ENCODE peak calls at places on chromosomes 11 and 22, in seven cellular contexts. A is A549, N is tibial nerve, Q is ovary, Z is transverse colon, K is sigmoid colon, O is GM12878. E is an unnamed sample.

GRCh38 chr22:48407256-48407955 is 1420.3 kb downstream of the BRD1 start:
- DNase-seq in A (no peak), Z (no peak), N (no peak), O (no peak), Q (no peak), K (no peak), E (peak)

GRCh38 chr11:16827139-16827538 is 88.7 kb downstream of the C11orf58 start:
- DNase-seq in Z (no peak), A (no peak), N (no peak), K (no peak), O (no peak), Q (no peak), E (no peak)

GRCh38 chr11:22927793-22928192 is 67.5 kb upstream of the CCDC179 start:
- DNase-seq in O (no peak), A (no peak), N (no peak), Q (no peak), Z (no peak), K (no peak), E (no peak)

GRCh38 chr11:10373340-10373739 is 68.5 kb downstream of the ADM start:
- DNase-seq in Z (no peak), O (no peak), A (no peak), K (no peak), Q (no peak), N (no peak), E (peak)

GRCh38 chr11:124938206-124938765 is 2.4 kb upstream of the HEPACAM start:
- DNase-seq in Z (no peak), Q (no peak), A (no peak), N (no peak), O (no peak), K (no peak), E (no peak)

GRCh38 chr11:24738972-24739371 is 242.1 kb downstream of the LUZP2 start:
- DNase-seq in N (no peak), Z (no peak), A (no peak), O (no peak), K (no peak), Q (no peak), E (no peak)

GRCh38 chr22:33747029-33747428 is 173.2 kb downstream of the LARGE1 start:
- DNase-seq in Z (no peak), K (no peak), N (no peak), A (no peak), Q (no peak), O (no peak), E (no peak)

GRCh38 chr11:59336176-59336575 is 22.5 kb upstream of the OR5AN1 start:
- DNase-seq in Q (no peak), K (no peak), Z (no peak), A (no peak), O (no peak), N (no peak), E (no peak)

GRCh38 chr11:69892237-69892985 is 73.2 kb upstream of the FGF3 start:
- DNase-seq in Z (no peak), O (no peak), K (no peak), N (no peak), Q (no peak), A (peak), E (no peak)

GRCh38 chr22:44023404-44024287 is 456 bp upstream of the PARVB start:
- DNase-seq in Q (peak), O (no peak), A (peak), K (no peak), N (no peak), Z (peak), E (no peak)

GRCh38 chr11:57167125-57167839 is 14.5 kb upstream of the LRRC55 start:
- DNase-seq in Q (no peak), O (no peak), K (no peak), Z (no peak), A (no peak), N (no peak), E (no peak)

GRCh38 chr22:41825376-41825775 is 7.5 kb upstream of the SREBF2 start:
- DNase-seq in O (no peak), N (no peak), A (no peak), K (no peak), Z (no peak), Q (no peak), E (no peak)

GRCh38 chr11:78420796-78421209 is 3.2 kb upstream of the GAB2 start:
- DNase-seq in K (peak), A (no peak), Q (peak), N (peak), O (no peak), Z (peak), E (no peak)

GRCh38 chr11:127902405-127902804 is 685.0 kb downstream of the ETS1 start:
- DNase-seq in A (no peak), Z (no peak), Q (no peak), K (no peak), O (no peak), N (no peak), E (no peak)

GRCh38 chr11:92964471-92964870 is 5.0 kb upstream of the MTNR1B start:
- DNase-seq in K (no peak), N (no peak), Q (no peak), O (no peak), Z (peak), A (no peak), E (no peak)

GRCh38 chr11:45765836-45766235 is 39.1 kb upstream of the SLC35C1 start:
- DNase-seq in N (no peak), Q (no peak), K (no peak), A (no peak), O (no peak), Z (no peak), E (no peak)

GRCh38 chr11:105589346-105589745 is 20.5 kb upstream of the GRIA4 start:
- DNase-seq in Q (no peak), K (no peak), A (no peak), Z (no peak), N (no peak), O (no peak), E (no peak)

GRCh38 chr11:7261578-7261977 is 9.9 kb downstream of the SYT9 start:
- DNase-seq in N (no peak), Q (no peak), Z (no peak), K (no peak), O (no peak), A (no peak), E (no peak)

GRCh38 chr11:45885921-45886721 is 670 bp downstream of the MAPK8IP1 start:
- DNase-seq in Q (no peak), K (no peak), O (no peak), N (no peak), A (no peak), Z (no peak), E (no peak)

GRCh38 chr22:46815132-46815531 is 52.7 kb downstream of the TBC1D22A start:
- DNase-seq in Z (peak), Q (no peak), A (no peak), O (no peak), N (no peak), K (no peak), E (no peak)

GRCh38 chr22:38843201-38843715 is 570 bp downstream of the NPTXR start:
- DNase-seq in Q (peak), O (no peak), K (peak), A (peak), Z (peak), N (no peak), E (no peak)

GRCh38 chr11:86565787-86566186 is 106.6 kb downstream of the ME3 start:
- DNase-seq in Z (no peak), Q (no peak), N (no peak), A (no peak), O (no peak), K (no peak), E (peak)

GRCh38 chr22:31099841-31100761 is 7.3 kb downstream of the SELENOM start:
- DNase-seq in N (no peak), A (no peak), K (peak), O (no peak), Q (peak), Z (no peak), E (no peak)

GRCh38 chr11:95089620-95090542 is at the start of gene ENDOD1:
- DNase-seq in Q (peak), N (peak), K (peak), O (no peak), A (peak), Z (peak), E (peak)

GRCh38 chr11:36186340-36186739 is 102.9 kb downstream of the COMMD9 start:
- DNase-seq in A (no peak), O (no peak), K (no peak), Q (no peak), N (no peak), Z (no peak), E (no peak)

DNA sequence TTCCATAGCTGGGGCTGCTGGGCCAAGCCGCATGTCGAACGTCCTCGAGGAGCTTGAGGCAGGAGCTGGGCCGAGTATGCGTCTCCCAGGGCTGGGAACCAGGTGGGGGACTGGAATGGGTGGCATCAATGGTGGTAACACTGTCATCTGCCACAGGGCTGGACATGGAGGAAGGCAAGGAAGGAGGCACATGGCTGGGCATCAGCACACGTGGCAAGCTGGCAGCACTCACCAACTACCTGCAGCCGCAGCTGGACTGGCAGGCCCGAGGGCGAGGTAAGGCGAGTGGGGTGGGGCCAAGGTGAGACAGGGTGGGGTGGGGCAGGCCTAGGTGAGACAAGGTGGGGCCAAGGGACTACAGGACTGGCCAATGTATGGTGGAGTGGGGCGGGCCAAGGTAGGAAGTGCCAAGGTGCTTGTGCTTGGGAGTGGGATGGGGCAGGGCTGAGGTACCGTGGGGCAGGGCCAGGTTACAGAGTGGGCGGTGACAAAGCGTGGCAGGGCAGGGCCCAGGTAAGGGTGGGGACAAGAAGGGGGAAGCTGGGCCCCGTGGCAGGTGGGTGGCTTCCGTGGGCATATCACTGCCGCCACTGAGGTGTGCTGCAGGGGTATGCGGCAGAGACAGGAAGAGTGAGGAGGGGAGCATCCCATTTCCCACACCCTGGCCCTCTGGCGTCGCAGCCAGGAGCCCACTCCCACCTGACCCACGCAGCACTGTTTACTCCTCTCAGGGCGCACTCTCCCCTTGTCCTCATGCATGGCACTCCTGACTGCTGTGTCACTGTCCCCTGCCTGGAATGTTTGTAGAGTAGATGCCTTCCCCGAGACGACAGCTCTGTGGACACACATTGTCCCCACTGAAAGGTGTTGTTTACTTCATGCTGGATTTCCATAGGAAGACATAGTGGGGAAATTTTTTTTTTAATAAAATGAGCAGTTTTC is 27.5 kb upstream of the DGCR8 start:
- DNase-seq in Z (peak), O (no peak), Q (no peak), N (no peak), K (no peak), A (no peak), E (no peak)
- TF ChIP-seq POLR2A in Z (no peak), O (peak), Q (no peak), N (no peak), K (no peak), A (no peak), E (no peak)

DNA sequence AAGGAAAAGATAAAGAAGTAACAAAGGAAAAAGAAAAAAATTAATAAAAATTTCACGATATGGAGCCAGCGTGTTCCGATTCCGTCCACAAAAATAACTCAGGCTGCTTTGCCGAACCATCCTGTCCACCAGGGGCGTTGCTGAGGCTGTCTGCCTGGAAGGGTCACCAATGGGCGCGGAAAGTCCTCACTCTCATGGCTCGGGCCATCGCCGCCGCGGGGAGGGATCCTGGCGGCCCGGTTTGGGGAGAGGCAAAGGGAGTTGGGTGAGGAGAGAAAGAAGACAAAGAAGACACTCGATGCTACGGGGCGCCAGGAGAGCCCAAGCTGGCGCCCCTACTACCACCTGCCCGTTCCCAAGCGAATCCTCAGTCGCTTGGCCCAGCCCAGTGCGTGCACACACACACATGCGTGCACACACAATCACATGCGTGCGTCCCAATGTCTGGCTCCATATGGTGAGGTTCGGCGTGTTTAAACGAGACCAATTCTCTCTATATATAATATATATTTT is 5.6 kb upstream of the PYGM start:
- DNase-seq in K (no peak), Q (no peak), A (no peak), Z (no peak), O (no peak), N (no peak), E (no peak)
- TF ChIP-seq CTCF in K (no peak), Q (no peak), A (no peak), Z (no peak), O (peak), N (no peak), E (peak)

GRCh38 chr11:11752688-11753087 is 89.1 kb upstream of the USP47 start:
- DNase-seq in N (no peak), O (no peak), Z (no peak), Q (no peak), K (no peak), A (no peak), E (no peak)
- TF ChIP-seq EP300 in N (no peak), O (no peak), Z (no peak), Q (no peak), K (no peak), A (no peak), E (no peak)

GRCh38 chr11:123560001-123560400 is 94.4 kb downstream of the SCN3B start:
- DNase-seq in Q (peak), N (no peak), O (no peak), K (peak), A (no peak), Z (no peak), E (no peak)
- TF ChIP-seq POLR2A in Q (no peak), N (no peak), O (peak), K (no peak), A (no peak), Z (no peak), E (no peak)

E was measured in esophagus muscularis mucosa.